ENCODE peak calls at places on chromosomes 6 and 20, in nine cellular contexts. A is heart right ventricle, M is uterus, O is A673, Y is tibial artery, V is coronary artery, U is lung, X is neural progenitor cell, F is GM23338. C is an unnamed sample.

GRCh38 chr20:36269507-36269906 is 33.2 kb downstream of the AAR2 start:
- DNase-seq in F (no peak), A (no peak), Y (no peak), X (no peak), O (no peak), M (no peak), V (no peak), U (no peak), C (no peak)

GRCh38 chr20:17749979-17750721 is 50.4 kb downstream of the BANF2 start:
- DNase-seq in A (peak), V (no peak), U (peak), F (no peak), Y (peak), O (no peak), X (peak), M (peak), C (no peak)

GRCh38 chr6:97925504-97925903 is 642.5 kb upstream of the MMS22L start:
- DNase-seq in O (no peak), V (no peak), X (no peak), U (no peak), A (no peak), M (no peak), F (peak), Y (no peak), C (no peak)

GRCh38 chr6:165049362-165049761 is 260.0 kb downstream of the C6orf118 start:
- DNase-seq in O (peak), M (no peak), Y (no peak), F (peak), A (peak), U (no peak), V (no peak), X (peak), C (no peak)

GRCh38 chr6:2149370-2150006 is 95.9 kb downstream of the GMDS start:
- DNase-seq in Y (no peak), O (no peak), X (no peak), U (no peak), A (no peak), M (no peak), F (no peak), V (no peak), C (no peak)

GRCh38 chr6:156600678-156601077 is 176.5 kb upstream of the ARID1B start:
- DNase-seq in O (no peak), F (no peak), M (no peak), V (no peak), Y (no peak), X (no peak), A (peak), U (no peak), C (no peak)

GRCh38 chr6:170039156-170040114 is 251.4 kb downstream of the DLL1 start:
- DNase-seq in A (no peak), Y (peak), V (peak), F (no peak), M (peak), U (no peak), X (no peak), O (no peak), C (no peak)

GRCh38 chr6:106257195-106257594 is 68.4 kb downstream of the ATG5 start:
- DNase-seq in A (no peak), V (no peak), O (no peak), Y (no peak), X (no peak), F (no peak), M (no peak), U (no peak), C (no peak)

GRCh38 chr6:159512571-159512970 is 180.5 kb downstream of the SOD2 start:
- DNase-seq in Y (no peak), U (no peak), A (no peak), F (no peak), X (no peak), V (no peak), O (no peak), M (no peak), C (no peak)

GRCh38 chr6:7146079-7146828 is 38.5 kb downstream of the RREB1 start:
- DNase-seq in V (no peak), Y (peak), X (no peak), U (peak), F (peak), O (no peak), M (peak), A (peak), C (no peak)

GRCh38 chr6:135883045-135883444 is 31.5 kb downstream of the PDE7B start:
- DNase-seq in U (no peak), O (no peak), F (no peak), A (no peak), V (no peak), Y (no peak), M (no peak), X (no peak), C (no peak)

GRCh38 chr6:14555804-14556203 is 438.2 kb downstream of the CD83 start:
- DNase-seq in F (no peak), V (no peak), A (no peak), U (no peak), M (no peak), X (no peak), Y (no peak), O (no peak), C (no peak)

GRCh38 chr6:111190637-111191036 is 103.3 kb downstream of the SLC16A10 start:
- DNase-seq in Y (no peak), F (no peak), V (no peak), A (no peak), O (no peak), M (no peak), X (no peak), U (no peak), C (no peak)

GRCh38 chr20:20624914-20625313 is 87.5 kb downstream of the RALGAPA2 start:
- DNase-seq in V (no peak), U (no peak), M (no peak), X (no peak), A (no peak), F (no peak), Y (no peak), O (no peak), C (no peak)
- H3K27ac ChIP-seq in V (no peak), U (no peak), M (no peak), X (no peak), A (no peak), F (no peak), Y (no peak), O (no peak), C (no peak)

GRCh38 chr6:84709121-84709520 is 55.3 kb downstream of the TBX18 start:
- DNase-seq in F (no peak), Y (no peak), A (no peak), U (no peak), V (no peak), X (no peak), M (no peak), O (peak), C (no peak)
- TF ChIP-seq CTCF in F (no peak), Y (no peak), A (no peak), U (no peak), V (no peak), X (no peak), M (no peak), O (no peak), C (no peak)

GRCh38 chr6:33248932-33249731 is 22.5 kb downstream of the VPS52 start:
- DNase-seq in O (peak), V (peak), U (peak), M (peak), Y (peak), A (peak), F (peak), X (peak), C (peak)
- H3K4me3 ChIP-seq in O (peak), V (peak), U (peak), M (peak), Y (peak), A (peak), F (peak), X (peak), C (peak)

GRCh38 chr20:671252-672030 is 4.2 kb downstream of the SCRT2 start:
- DNase-seq in V (no peak), Y (no peak), U (no peak), F (no peak), O (no peak), M (no peak), A (no peak), X (no peak), C (no peak)
- H3K27ac ChIP-seq in V (no peak), Y (no peak), U (no peak), F (no peak), O (no peak), M (no peak), A (no peak), X (no peak), C (no peak)

DNA sequence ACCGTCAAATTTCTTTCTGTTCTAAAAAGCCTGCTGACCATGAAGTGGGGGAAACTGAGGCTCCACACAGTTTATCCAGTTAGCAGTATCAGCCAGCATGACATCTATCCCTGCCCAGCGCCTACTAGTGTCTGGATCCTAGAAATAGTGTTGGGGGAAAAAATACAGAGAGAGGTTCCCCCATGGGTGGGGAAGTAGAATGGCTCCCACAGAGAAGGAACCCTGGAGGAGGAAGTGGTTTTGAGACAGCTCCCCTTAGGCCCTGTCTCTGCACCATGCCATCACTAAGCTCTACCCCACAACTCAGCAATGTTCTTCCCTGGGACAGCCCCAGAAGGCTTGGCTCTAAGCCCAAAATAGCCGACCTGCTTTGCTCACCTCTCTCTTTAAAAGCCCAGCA is 153.4 kb downstream of the MBOAT1 start:
- DNase-seq in U (no peak), M (no peak), O (no peak), Y (no peak), V (no peak), F (no peak), A (no peak), X (no peak), C (no peak)
- TF ChIP-seq CTCF in U (no peak), M (no peak), O (peak), Y (no peak), V (no peak), F (peak), A (no peak), X (no peak), C (no peak)

GRCh38 chr6:50457351-50457750 is 256.0 kb upstream of the TFAP2D start:
- DNase-seq in V (no peak), U (no peak), X (no peak), A (no peak), M (no peak), Y (no peak), F (no peak), O (no peak), C (no peak)
- H3K4me3 ChIP-seq in V (no peak), U (no peak), X (no peak), A (no peak), M (no peak), Y (no peak), F (no peak), O (no peak), C (no peak)